ENCODE peak calls at places on chromosomes 2 and 18, in four cellular contexts. Y is stimulated activated CD4-positive, alpha-beta T cell treated with anti-CD3 and anti-CD28 coated beads, Interleukin-2, amount 100 ng/mL, for 48 hours; J is activated CD8-positive, alpha-beta memory T cell treated with anti-CD3 and anti-CD28 coated beads, Interleukin-2, amount 50 U/mL, for 48 hours; R is cardiac fibroblast. U is an unnamed sample.

GRCh38 chr2:65799455-65799854 is 367.1 kb upstream of the SPRED2 start:
- DNase-seq in Y (no peak), J (no peak), R (no peak), U (no peak)

GRCh38 chr2:237256845-237257244 is 157.1 kb downstream of the COL6A3 start:
- DNase-seq in Y (no peak), J (no peak), R (peak), U (no peak)

GRCh38 chr2:88245109-88245508 is 75.0 kb downstream of the THNSL2 start:
- DNase-seq in Y (no peak), J (no peak), R (no peak), U (no peak)

GRCh38 chr2:21431078-21431477 is 307.3 kb downstream of the TDRD15 start:
- DNase-seq in Y (no peak), J (no peak), R (no peak), U (no peak)

GRCh38 chr18:7568426-7568825 is 1.3 kb downstream of the PTPRM start:
- DNase-seq in Y (no peak), J (no peak), R (peak), U (no peak)

GRCh38 chr2:238158807-238159539 is at the start of gene ERFE:
- DNase-seq in Y (peak), J (peak), R (peak), U (no peak)

GRCh38 chr2:231563378-231563961 is 29.2 kb upstream of the TEX44 start:
- DNase-seq in Y (peak), J (no peak), R (peak), U (peak)

GRCh38 chr18:3093624-3094354 is 80.8 kb upstream of the LPIN2 start:
- DNase-seq in Y (no peak), J (no peak), R (peak), U (no peak)

GRCh38 chr2:173033080-173033479 is 42.6 kb upstream of the MAP3K20 start:
- DNase-seq in Y (no peak), J (no peak), R (no peak), U (no peak)

GRCh38 chr2:68330691-68331090 is 10.9 kb upstream of the CNRIP1 start:
- DNase-seq in Y (no peak), J (no peak), R (peak), U (no peak)

GRCh38 chr2:155944209-155944608 is 388.3 kb downstream of the NR4A2 start:
- DNase-seq in Y (no peak), J (no peak), R (no peak), U (no peak)

GRCh38 chr2:179592167-179592936 is 269.1 kb downstream of the ZNF385B start:
- DNase-seq in Y (no peak), J (no peak), R (peak), U (no peak)

GRCh38 chr18:23883277-23883790 is 131.2 kb upstream of the TTC39C start:
- DNase-seq in Y (no peak), J (no peak), R (no peak), U (no peak)

GRCh38 chr2:15275341-15275740 is 285.8 kb downstream of the NBAS start:
- DNase-seq in Y (no peak), J (no peak), R (no peak), U (no peak)

GRCh38 chr18:68172842-68173549 is 541.9 kb downstream of the TMX3 start:
- DNase-seq in Y (no peak), J (no peak), R (no peak), U (peak)

GRCh38 chr2:212892193-212892592 is 259.2 kb downstream of the IKZF2 start:
- DNase-seq in Y (no peak), J (no peak), R (peak), U (peak)

GRCh38 chr2:36818542-36818941 is 122.0 kb downstream of the VIT start:
- DNase-seq in Y (no peak), J (no peak), R (no peak), U (no peak)

GRCh38 chr2:174033163-174033550 is 68.0 kb upstream of the SP3 start:
- DNase-seq in Y (no peak), J (no peak), R (no peak), U (no peak)

GRCh38 chr2:212327171-212327809 is 211.3 kb downstream of the ERBB4 start:
- DNase-seq in Y (no peak), J (no peak), R (no peak), U (no peak)

GRCh38 chr2:63880603-63881002 is 38.9 kb downstream of the UGP2 start:
- DNase-seq in Y (no peak), J (no peak), R (no peak), U (no peak)

U was measured in iPS DF 6.9.